ENCODE peak calls at places on chromosomes 4 and X, in nine cellular contexts. One of them, this sample, is unnamed.

GRCh38 chrX:152861116-152861515 is 30.3 kb downstream of the NSDHL start:
- DNase-seq in AG09309: no peak
- DNase-seq in cardiac muscle cell: peak; percentile 3
- DNase-seq in AG04450: peak; percentile 13
- DNase-seq in endodermal cell: no peak
- DNase-seq in mucosa of descending colon: no peak
- DNase-seq in mesendoderm: no peak
- DNase-seq in AG10803: peak; percentile 3
- DNase-seq in A549: no peak
- DNase-seq in this sample: no peak

GRCh38 chr4:38082424-38083374 is 122.5 kb downstream of the PTTG2 start:
- DNase-seq in cardiac muscle cell: peak; percentile 63
- DNase-seq in AG04450: peak; percentile 70
- DNase-seq in endodermal cell: no peak
- DNase-seq in AG10803: peak; percentile 62
- DNase-seq in mucosa of descending colon: no peak
- DNase-seq in A549: no peak
- DNase-seq in mesendoderm: no peak
- DNase-seq in AG09309: no peak
- DNase-seq in this sample: no peak

GRCh38 chr4:55742655-55743191 is 76.9 kb upstream of the EXOC1L start:
- DNase-seq in mesendoderm: no peak
- DNase-seq in AG10803: peak; percentile 13
- DNase-seq in AG04450: peak; percentile 10
- DNase-seq in A549: peak; percentile 24
- DNase-seq in endodermal cell: no peak
- DNase-seq in AG09309: no peak
- DNase-seq in mucosa of descending colon: no peak
- DNase-seq in cardiac muscle cell: peak; percentile 66
- DNase-seq in this sample: no peak

GRCh38 chrX:63506320-63506719 is 155.2 kb upstream of the SPIN4 start:
- DNase-seq in AG09309: no peak
- DNase-seq in AG04450: no peak
- DNase-seq in cardiac muscle cell: peak; percentile 62
- DNase-seq in endodermal cell: no peak
- DNase-seq in AG10803: peak; percentile 47
- DNase-seq in mesendoderm: peak; percentile 55
- DNase-seq in A549: peak; percentile 37
- DNase-seq in mucosa of descending colon: no peak
- DNase-seq in this sample: peak; percentile 4

GRCh38 chr4:152935138-152935537 is 985 bp upstream of the FHDC1 start:
- DNase-seq in AG10803: no peak
- DNase-seq in mucosa of descending colon: peak; percentile 63
- DNase-seq in AG04450: no peak
- DNase-seq in A549: peak; percentile 30
- DNase-seq in cardiac muscle cell: no peak
- DNase-seq in endodermal cell: peak; percentile 87
- DNase-seq in mesendoderm: peak; percentile 92
- DNase-seq in AG09309: no peak
- DNase-seq in this sample: peak; percentile 92

GRCh38 chrX:136768469-136769084 is 12.2 kb downstream of the ARHGEF6 start:
- DNase-seq in A549: no peak
- DNase-seq in mucosa of descending colon: peak; percentile 58
- DNase-seq in AG09309: peak; percentile 89
- DNase-seq in mesendoderm: peak; percentile 56
- DNase-seq in AG04450: peak; percentile 30
- DNase-seq in AG10803: peak; percentile 94
- DNase-seq in endodermal cell: peak; percentile 63
- DNase-seq in cardiac muscle cell: peak; percentile 83
- DNase-seq in this sample: no peak

GRCh38 chr4:84171871-84172270 is 327.2 kb downstream of the NKX6-1 start:
- DNase-seq in AG09309: no peak
- DNase-seq in cardiac muscle cell: no peak
- DNase-seq in mucosa of descending colon: no peak
- DNase-seq in AG10803: no peak
- DNase-seq in AG04450: no peak
- DNase-seq in endodermal cell: no peak
- DNase-seq in A549: no peak
- DNase-seq in mesendoderm: no peak
- DNase-seq in this sample: no peak

GRCh38 chr4:48974979-48975640 is 11.0 kb upstream of the CWH43 start:
- DNase-seq in mesendoderm: no peak
- DNase-seq in AG09309: no peak
- DNase-seq in AG10803: no peak
- DNase-seq in endodermal cell: no peak
- DNase-seq in mucosa of descending colon: no peak
- DNase-seq in A549: no peak
- DNase-seq in AG04450: no peak
- DNase-seq in cardiac muscle cell: no peak
- DNase-seq in this sample: no peak

GRCh38 chrX:19627081-19627480 is 111.8 kb upstream of the MAP3K15 start:
- DNase-seq in AG10803: peak; percentile 52
- DNase-seq in A549: no peak
- DNase-seq in AG09309: no peak
- DNase-seq in endodermal cell: no peak
- DNase-seq in mucosa of descending colon: no peak
- DNase-seq in cardiac muscle cell: no peak
- DNase-seq in mesendoderm: no peak
- DNase-seq in AG04450: no peak
- DNase-seq in this sample: no peak

GRCh38 chr4:117085185-117085701 is at the start of gene TRAM1L1:
- DNase-seq in AG09309: no peak
- DNase-seq in AG10803: peak; percentile 57
- DNase-seq in cardiac muscle cell: peak; percentile 73
- DNase-seq in mucosa of descending colon: peak; percentile 58
- DNase-seq in A549: peak; percentile 61
- DNase-seq in mesendoderm: peak; percentile 91
- DNase-seq in AG04450: peak; percentile 42
- DNase-seq in endodermal cell: peak; percentile 94
- DNase-seq in this sample: peak; percentile 3

GRCh38 chrX:79080131-79080530 is 64.4 kb upstream of the GPR174 start:
- DNase-seq in A549: no peak
- DNase-seq in AG10803: peak; percentile 0
- DNase-seq in endodermal cell: no peak
- DNase-seq in AG09309: no peak
- DNase-seq in cardiac muscle cell: peak; percentile 35
- DNase-seq in mucosa of descending colon: no peak
- DNase-seq in AG04450: no peak
- DNase-seq in mesendoderm: no peak
- DNase-seq in this sample: no peak

GRCh38 chrX:25344191-25344936 is 328.6 kb upstream of the ARX start:
- DNase-seq in cardiac muscle cell: no peak
- DNase-seq in AG09309: no peak
- DNase-seq in mucosa of descending colon: no peak
- DNase-seq in endodermal cell: no peak
- DNase-seq in A549: no peak
- DNase-seq in AG10803: no peak
- DNase-seq in mesendoderm: no peak
- DNase-seq in AG04450: no peak
- DNase-seq in this sample: no peak

GRCh38 chrX:69158166-69159040 is 6.8 kb downstream of the PJA1 start:
- DNase-seq in AG04450: peak; percentile 48
- DNase-seq in endodermal cell: peak; percentile 73
- DNase-seq in AG10803: peak; percentile 35
- DNase-seq in AG09309: no peak
- DNase-seq in mucosa of descending colon: no peak
- DNase-seq in A549: peak; percentile 63
- DNase-seq in cardiac muscle cell: peak; percentile 82
- DNase-seq in mesendoderm: peak; percentile 62
- DNase-seq in this sample: peak; percentile 30

GRCh38 chrX:47217852-47218279 is 615 bp upstream of the CDK16 start:
- DNase-seq in mesendoderm: peak; percentile 99
- DNase-seq in cardiac muscle cell: peak; percentile 99
- DNase-seq in endodermal cell: peak; percentile 100
- DNase-seq in A549: peak; percentile 99
- DNase-seq in AG10803: peak; percentile 98
- DNase-seq in AG04450: peak; percentile 96
- DNase-seq in mucosa of descending colon: peak; percentile 99
- DNase-seq in AG09309: peak; percentile 96
- DNase-seq in this sample: peak; percentile 98

GRCh38 chrX:47218920-47219815 is 687 bp downstream of the CDK16 start:
- DNase-seq in mucosa of descending colon: peak; percentile 83
- DNase-seq in AG10803: no peak
- DNase-seq in endodermal cell: peak; percentile 77
- DNase-seq in AG04450: no peak
- DNase-seq in A549: peak; percentile 29
- DNase-seq in mesendoderm: peak; percentile 34
- DNase-seq in AG09309: no peak
- DNase-seq in cardiac muscle cell: peak; percentile 9
- DNase-seq in this sample: peak; percentile 47

GRCh38 chrX:47218280-47218919 is at the start of gene CDK16:
- DNase-seq in A549: peak; percentile 86
- DNase-seq in cardiac muscle cell: peak; percentile 85
- DNase-seq in AG09309: peak; percentile 47
- DNase-seq in endodermal cell: peak; percentile 93
- DNase-seq in AG04450: no peak
- DNase-seq in mesendoderm: peak; percentile 82
- DNase-seq in mucosa of descending colon: peak; percentile 90
- DNase-seq in AG10803: peak; percentile 75
- DNase-seq in this sample: peak; percentile 74

GRCh38 chrX:47216393-47216925 is 2.0 kb upstream of the CDK16 start:
- DNase-seq in mucosa of descending colon: no peak
- DNase-seq in AG09309: no peak
- DNase-seq in cardiac muscle cell: no peak
- DNase-seq in endodermal cell: no peak
- DNase-seq in A549: no peak
- DNase-seq in AG10803: no peak
- DNase-seq in AG04450: no peak
- DNase-seq in mesendoderm: no peak
- DNase-seq in this sample: no peak

DNA sequence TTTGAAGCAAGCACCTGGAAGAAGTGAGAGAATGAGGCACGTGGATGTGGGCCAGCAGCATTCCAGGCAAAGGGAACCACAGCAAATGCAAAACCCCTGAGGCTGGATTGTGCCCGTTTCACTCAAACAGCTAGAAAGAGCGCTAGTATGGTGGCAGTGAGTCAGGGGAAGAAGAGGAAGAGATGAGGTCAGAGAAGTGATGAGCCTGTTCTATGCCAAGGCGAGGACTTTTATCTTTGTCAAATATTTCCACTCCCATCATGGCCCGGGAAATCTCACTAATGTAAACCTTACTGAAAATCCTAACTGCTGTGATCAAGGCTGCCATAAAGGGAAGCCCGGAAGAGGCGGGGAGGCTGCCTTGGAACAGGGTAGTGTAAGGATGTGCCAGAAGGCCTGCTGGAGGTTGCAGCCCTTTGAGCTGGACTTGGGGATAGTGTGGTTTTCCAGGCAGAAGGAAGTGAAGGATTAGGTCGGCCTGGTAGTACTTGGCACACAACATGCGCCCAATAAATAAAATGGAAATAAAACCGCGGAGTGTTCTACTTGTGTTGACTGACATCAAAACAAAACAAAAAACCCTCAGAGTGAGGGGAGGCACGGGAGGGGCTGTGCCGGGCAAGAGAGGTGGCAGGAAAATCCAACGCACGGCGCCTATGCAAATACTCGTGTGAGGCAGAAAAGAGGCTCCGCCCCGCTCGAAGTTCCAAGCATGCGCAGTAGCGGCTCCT is 1.2 kb upstream of the CDK16 start:
- DNase-seq in mesendoderm: peak; percentile 73
- DNase-seq in cardiac muscle cell: peak; percentile 68
- DNase-seq in mucosa of descending colon: no peak
- DNase-seq in endodermal cell: no peak
- DNase-seq in A549: no peak
- DNase-seq in AG09309: no peak
- DNase-seq in AG10803: peak; percentile 62
- DNase-seq in AG04450: no peak
- DNase-seq in this sample: peak; percentile 52
- H3K4me3 ChIP-seq in mesendoderm: no peak overlapping the region
- H3K4me3 ChIP-seq in cardiac muscle cell: peak overlapping the region; percentile 15
- H3K4me3 ChIP-seq in mucosa of descending colon: no peak overlapping the region
- H3K4me3 ChIP-seq in endodermal cell: peak overlapping the region; percentile 69
- H3K4me3 ChIP-seq in A549: peak overlapping the region; percentile 16
- H3K4me3 ChIP-seq in AG09309: no peak overlapping the region
- H3K4me3 ChIP-seq in AG10803: peak overlapping the region; percentile 36
- H3K4me3 ChIP-seq in AG04450: peak overlapping the region; percentile 25
- H3K4me3 ChIP-seq in this sample: peak overlapping the region; percentile 4

GRCh38 chrX:107713205-107714195 is 62.1 kb downstream of the TSC22D3 start:
- DNase-seq in mucosa of descending colon: no peak
- DNase-seq in cardiac muscle cell: peak; percentile 43
- DNase-seq in mesendoderm: no peak
- DNase-seq in AG04450: no peak
- DNase-seq in AG10803: peak; percentile 17
- DNase-seq in A549: no peak
- DNase-seq in endodermal cell: peak; percentile 33
- DNase-seq in AG09309: no peak
- DNase-seq in this sample: no peak
- H3K4me3 ChIP-seq in mucosa of descending colon: no peak overlapping the region
- H3K4me3 ChIP-seq in cardiac muscle cell: no peak overlapping the region
- H3K4me3 ChIP-seq in mesendoderm: no peak overlapping the region
- H3K4me3 ChIP-seq in AG04450: no peak overlapping the region
- H3K4me3 ChIP-seq in AG10803: no peak overlapping the region
- H3K4me3 ChIP-seq in A549: no peak overlapping the region
- H3K4me3 ChIP-seq in endodermal cell: no peak overlapping the region
- H3K4me3 ChIP-seq in AG09309: no peak overlapping the region
- H3K4me3 ChIP-seq in this sample: no peak overlapping the region

GRCh38 chrX:37846934-37847732 is at the start of gene DYNLT3:
- DNase-seq in AG10803: peak; percentile 59
- DNase-seq in mesendoderm: peak; percentile 87
- DNase-seq in mucosa of descending colon: peak; percentile 92
- DNase-seq in endodermal cell: peak; percentile 90
- DNase-seq in cardiac muscle cell: peak; percentile 80
- DNase-seq in AG09309: no peak
- DNase-seq in A549: peak; percentile 84
- DNase-seq in AG04450: no peak
- DNase-seq in this sample: peak; percentile 85
- H3K4me3 ChIP-seq in AG10803: peak within 1 kb of the TSS; percentile 72
- H3K4me3 ChIP-seq in mesendoderm: peak within 1 kb of the TSS; percentile 41
- H3K4me3 ChIP-seq in mucosa of descending colon: peak within 1 kb of the TSS; percentile 48
- H3K4me3 ChIP-seq in endodermal cell: peak within 1 kb of the TSS; percentile 77
- H3K4me3 ChIP-seq in cardiac muscle cell: peak within 1 kb of the TSS; percentile 41
- H3K4me3 ChIP-seq in AG09309: peak within 1 kb of the TSS; percentile 74
- H3K4me3 ChIP-seq in A549: peak within 1 kb of the TSS; percentile 89
- H3K4me3 ChIP-seq in AG04450: peak within 1 kb of the TSS; percentile 73
- H3K4me3 ChIP-seq in this sample: peak within 1 kb of the TSS; percentile 70

DNA sequence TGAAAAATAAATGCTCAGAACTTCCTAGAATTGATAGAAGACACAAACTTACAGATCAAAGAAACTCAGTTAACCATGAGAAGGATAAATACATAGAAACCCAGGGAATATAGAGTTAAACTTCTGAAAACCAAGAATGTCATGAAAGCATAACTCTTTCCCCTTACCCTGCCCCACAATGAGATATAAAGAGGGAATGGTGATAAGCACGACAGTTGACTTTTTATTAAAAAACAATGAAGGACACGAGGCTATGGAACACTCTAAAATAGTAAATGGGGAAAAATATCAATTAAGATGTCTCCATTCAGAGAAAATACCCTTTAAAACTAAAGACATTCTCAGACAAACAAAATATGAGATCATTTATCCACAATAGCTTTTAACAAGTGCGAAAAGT is 154.7 kb downstream of the ANTXR2 start:
- DNase-seq in AG04450: no peak
- DNase-seq in AG10803: no peak
- DNase-seq in AG09309: no peak
- DNase-seq in A549: no peak
- DNase-seq in endodermal cell: no peak
- DNase-seq in mucosa of descending colon: no peak
- DNase-seq in mesendoderm: no peak
- DNase-seq in cardiac muscle cell: no peak
- DNase-seq in this sample: no peak
- H3K4me3 ChIP-seq in AG04450: no peak overlapping the region
- H3K4me3 ChIP-seq in AG10803: no peak overlapping the region
- H3K4me3 ChIP-seq in AG09309: no peak overlapping the region
- H3K4me3 ChIP-seq in A549: no peak overlapping the region
- H3K4me3 ChIP-seq in endodermal cell: no peak overlapping the region
- H3K4me3 ChIP-seq in mucosa of descending colon: no peak overlapping the region
- H3K4me3 ChIP-seq in mesendoderm: no peak overlapping the region
- H3K4me3 ChIP-seq in cardiac muscle cell: no peak overlapping the region
- H3K4me3 ChIP-seq in this sample: no peak overlapping the region